ENCODE peak calls at places on chromosomes 13 and 19, in ten cellular contexts. Q is GM23338, X is uterus, J is neural progenitor cell, R is SK-N-SH, A is lower lobe of right lung, B is GM06990, N is AG10803, W is IMR-90, U is tibial artery. K is an unnamed sample.

GRCh38 chr13:99051768-99052455 is 74.0 kb upstream of the DOCK9 start:
- DNase-seq in Q (no peak), X (no peak), J (no peak), R (no peak), A (no peak), B (no peak), N (no peak), W (no peak), U (no peak), K (no peak)

GRCh38 chr19:17311455-17312248 is 2.3 kb downstream of the DDA1 start:
- DNase-seq in Q (no peak), X (no peak), J (no peak), R (no peak), A (no peak), B (no peak), N (peak), W (peak), U (no peak), K (no peak)

GRCh38 chr13:36880961-36881360 is 39.1 kb downstream of the SMAD9 start:
- DNase-seq in Q (no peak), X (no peak), J (no peak), R (no peak), A (no peak), B (no peak), N (peak), W (peak), U (no peak), K (no peak)

GRCh38 chr19:7944177-7944761 is 803 bp upstream of the TIMM44 start:
- DNase-seq in Q (peak), X (peak), J (peak), R (peak), A (peak), B (no peak), N (peak), W (peak), U (peak), K (peak)

GRCh38 chr19:1163283-1163933 is 10.7 kb downstream of the SBNO2 start:
- DNase-seq in Q (no peak), X (no peak), J (no peak), R (no peak), A (peak), B (no peak), N (no peak), W (no peak), U (no peak), K (no peak)

GRCh38 chr13:109545964-109546363 is 240.4 kb downstream of the IRS2 start:
- DNase-seq in Q (peak), X (no peak), J (peak), R (no peak), A (no peak), B (no peak), N (no peak), W (no peak), U (no peak), K (no peak)

GRCh38 chr13:99265162-99265822 is 7.1 kb upstream of the GPR18 start:
- DNase-seq in Q (no peak), X (no peak), J (no peak), R (no peak), A (no peak), B (no peak), N (no peak), W (no peak), U (no peak), K (no peak)

GRCh38 chr19:46660008-46660517 is 919 bp downstream of the DACT3 start:
- DNase-seq in Q (peak), X (peak), J (peak), R (peak), A (no peak), B (no peak), N (no peak), W (no peak), U (peak), K (no peak)

GRCh38 chr13:109816979-109817275 is 30.5 kb upstream of the IRS2 start:
- DNase-seq in Q (no peak), X (no peak), J (no peak), R (no peak), A (no peak), B (no peak), N (peak), W (peak), U (no peak), K (no peak)

GRCh38 chr13:89571676-89572075 is 1775.8 kb upstream of the MIR17HG start:
- DNase-seq in Q (peak), X (no peak), J (no peak), R (no peak), A (no peak), B (no peak), N (no peak), W (no peak), U (no peak), K (no peak)

GRCh38 chr13:112131740-112132113 is 64.8 kb downstream of the SOX1 start:
- DNase-seq in Q (no peak), X (no peak), J (no peak), R (no peak), A (peak), B (no peak), N (no peak), W (no peak), U (no peak), K (no peak)

GRCh38 chr19:43300206-43300605 is 30.9 kb upstream of the PSG9 start:
- DNase-seq in Q (no peak), X (no peak), J (no peak), R (no peak), A (no peak), B (no peak), N (no peak), W (no peak), U (no peak), K (no peak)

GRCh38 chr13:44232729-44233128 is 140.9 kb upstream of the SERP2 start:
- DNase-seq in Q (no peak), X (no peak), J (no peak), R (no peak), A (no peak), B (no peak), N (no peak), W (no peak), U (no peak), K (no peak)

GRCh38 chr13:25912961-25913360 is 138.9 kb downstream of the SHISA2 start:
- DNase-seq in Q (no peak), X (no peak), J (no peak), R (no peak), A (no peak), B (no peak), N (no peak), W (no peak), U (no peak), K (no peak)

DNA sequence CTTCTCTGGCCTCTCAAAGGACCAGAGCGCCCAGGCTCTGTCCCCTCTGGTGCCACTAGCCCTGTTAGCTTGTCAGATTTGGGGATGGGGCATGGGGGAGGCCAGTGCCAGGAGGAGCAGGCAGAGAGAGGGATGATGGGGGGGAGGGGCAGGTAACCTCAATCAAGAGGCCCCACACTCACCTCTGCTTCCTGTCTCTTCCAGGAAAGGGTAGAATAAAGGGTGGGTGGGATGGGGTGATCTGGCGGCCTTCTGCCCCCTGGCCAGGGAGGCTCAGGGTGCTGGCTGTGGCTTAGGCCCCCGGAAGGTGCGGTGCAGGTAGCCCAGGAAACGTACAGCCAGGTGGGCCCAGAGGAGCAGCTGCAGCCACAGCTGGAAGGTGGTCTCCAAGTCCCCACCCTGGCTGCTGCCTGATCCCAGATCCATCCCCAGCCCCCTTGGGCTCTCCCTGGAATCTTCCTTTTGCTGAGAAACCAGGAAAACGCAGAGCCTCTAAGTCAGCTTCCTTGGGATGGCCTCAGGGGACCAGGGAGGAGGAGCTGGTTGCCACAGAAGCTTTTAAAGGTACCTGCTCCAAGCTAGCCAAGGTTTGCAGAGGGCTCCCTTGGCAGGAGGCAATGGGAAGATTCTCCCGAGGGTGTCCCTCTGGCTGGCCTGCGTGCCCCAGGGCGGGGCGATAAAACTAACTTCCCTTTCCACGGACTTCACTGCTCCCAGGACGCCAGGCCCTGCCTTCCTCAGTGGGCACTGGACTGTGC is 5.3 kb downstream of the PRKACA start:
- DNase-seq in Q (peak), X (no peak), J (no peak), R (no peak), A (no peak), B (no peak), N (no peak), W (no peak), U (no peak), K (no peak)
- H3K4me3 ChIP-seq in Q (peak), X (peak), J (no peak), R (no peak), A (peak), B (no peak), N (peak), W (no peak), U (peak), K (no peak)

GRCh38 chr19:5567360-5567970 is at the start of gene TINCR:
- DNase-seq in Q (peak), X (no peak), J (peak), R (peak), A (no peak), B (no peak), N (no peak), W (no peak), U (no peak), K (no peak)
- TF ChIP-seq CTCF in Q (no peak), X (no peak), J (peak), R (no peak), A (no peak), B (no peak), N (no peak), W (peak), U (no peak), K (no peak)

GRCh38 chr13:97113231-97114001 is 108.7 kb upstream of the MBNL2 start:
- DNase-seq in Q (peak), X (peak), J (no peak), R (no peak), A (no peak), B (no peak), N (peak), W (no peak), U (no peak), K (no peak)

GRCh38 chr13:97116754-97117153 is 105.4 kb upstream of the MBNL2 start:
- DNase-seq in Q (peak), X (no peak), J (no peak), R (no peak), A (no peak), B (no peak), N (peak), W (peak), U (no peak), K (no peak)

GRCh38 chr13:97117388-97117910 is 104.7 kb upstream of the MBNL2 start:
- DNase-seq in Q (no peak), X (no peak), J (no peak), R (no peak), A (no peak), B (no peak), N (no peak), W (no peak), U (no peak), K (no peak)

GRCh38 chr13:97112451-97113152 is 109.5 kb upstream of the MBNL2 start:
- DNase-seq in Q (no peak), X (no peak), J (no peak), R (no peak), A (no peak), B (no peak), N (no peak), W (peak), U (no peak), K (no peak)

GRCh38 chr13:97114696-97115095 is 107.4 kb upstream of the MBNL2 start:
- DNase-seq in Q (no peak), X (no peak), J (peak), R (no peak), A (no peak), B (no peak), N (no peak), W (no peak), U (no peak), K (no peak)
- H3K4me3 ChIP-seq in Q (no peak), X (no peak), J (no peak), R (no peak), A (no peak), B (no peak), N (no peak), W (no peak), U (no peak), K (no peak)

DNA sequence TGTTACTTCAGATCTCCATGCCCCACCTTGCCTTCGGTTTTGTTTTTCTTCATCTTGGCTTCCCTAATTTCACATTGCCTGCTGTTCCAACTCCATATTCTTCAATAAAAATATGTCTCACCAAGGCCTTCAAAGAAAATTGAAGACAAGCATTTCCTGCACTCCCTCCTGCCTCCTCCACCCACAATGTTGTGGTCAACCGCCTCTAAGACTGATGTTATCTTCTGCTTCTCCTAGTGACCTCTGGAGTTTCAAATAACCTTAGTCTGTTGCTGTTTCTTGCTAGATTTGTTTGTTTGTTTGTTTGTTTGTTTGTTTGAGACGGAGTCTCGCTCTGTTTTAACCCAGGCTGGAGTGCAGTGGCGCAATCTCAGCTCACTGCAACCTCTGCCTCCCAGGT is 14.6 kb downstream of the PLD3 start:
- DNase-seq in Q (no peak), X (no peak), J (no peak), R (no peak), A (no peak), B (no peak), N (no peak), W (no peak), U (no peak), K (no peak)
- TF ChIP-seq CTCF in Q (no peak), X (no peak), J (no peak), R (no peak), A (no peak), B (no peak), N (no peak), W (no peak), U (no peak), K (no peak)

DNA sequence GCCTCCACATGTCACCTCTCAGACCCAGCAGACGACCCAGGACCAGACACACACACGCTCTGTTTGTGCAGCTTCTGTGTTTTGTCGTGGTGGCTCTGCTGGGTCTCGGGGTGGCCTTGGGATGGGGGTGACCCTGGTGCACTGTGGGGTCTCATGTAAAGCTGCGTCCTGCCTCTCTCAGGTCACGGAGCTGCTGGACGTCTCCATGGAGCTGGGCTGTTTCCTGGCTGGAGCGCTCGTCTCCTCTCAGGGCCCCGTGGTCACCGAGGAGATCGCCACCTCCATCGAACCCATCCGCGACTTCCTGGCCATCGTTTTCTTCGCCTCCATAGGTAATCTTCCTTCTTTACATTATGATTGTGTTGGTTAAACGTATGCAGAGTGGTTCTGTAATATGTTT is 45.4 kb upstream of the TFDP1 start:
- DNase-seq in Q (no peak), X (no peak), J (no peak), R (no peak), A (peak), B (no peak), N (no peak), W (no peak), U (peak), K (no peak)
- H3K4me3 ChIP-seq in Q (no peak), X (no peak), J (no peak), R (no peak), A (no peak), B (no peak), N (no peak), W (no peak), U (no peak), K (no peak)

GRCh38 chr19:6481541-6482342 is at the start of gene DENND1C:
- DNase-seq in Q (peak), X (no peak), J (peak), R (peak), A (peak), B (peak), N (no peak), W (no peak), U (no peak), K (no peak)
- TF ChIP-seq CTCF in Q (peak), X (no peak), J (peak), R (peak), A (peak), B (peak), N (peak), W (peak), U (no peak), K (peak)

GRCh38 chr13:76992548-76993001 is 694 bp downstream of the CLN5 start:
- DNase-seq in Q (peak), X (peak), J (peak), R (peak), A (no peak), B (peak), N (peak), W (peak), U (no peak), K (no peak)

GRCh38 chr13:76991796-76992547 is at the start of gene CLN5:
- DNase-seq in Q (peak), X (peak), J (peak), R (peak), A (peak), B (peak), N (peak), W (peak), U (peak), K (peak)

GRCh38 chr13:76993473-76993872 is 1.6 kb downstream of the CLN5 start:
- DNase-seq in Q (no peak), X (no peak), J (no peak), R (no peak), A (no peak), B (no peak), N (no peak), W (no peak), U (no peak), K (no peak)

GRCh38 chr13:76994281-76994680 is 2.4 kb downstream of the CLN5 start:
- DNase-seq in Q (no peak), X (no peak), J (no peak), R (no peak), A (no peak), B (no peak), N (no peak), W (no peak), U (no peak), K (no peak)

DNA sequence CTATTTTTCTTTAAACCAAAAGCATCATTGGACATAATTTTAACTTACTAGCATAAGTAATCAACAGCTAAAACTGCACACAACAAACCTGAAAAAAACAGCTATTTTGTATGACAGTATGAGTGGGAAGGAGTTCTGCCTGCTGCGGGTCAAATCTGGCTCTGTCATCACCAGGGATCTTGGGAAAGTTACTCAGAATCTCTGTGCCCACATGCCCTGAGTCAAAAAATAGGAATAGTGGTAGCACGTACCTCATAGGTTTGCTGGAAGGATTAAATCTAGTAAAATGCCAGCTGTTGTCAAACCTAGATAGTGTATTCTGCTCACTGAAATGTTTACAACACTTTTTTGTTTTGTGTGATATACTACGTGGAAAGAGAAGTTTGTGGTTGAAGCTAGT is 1.1 kb downstream of the CLN5 start:
- DNase-seq in Q (no peak), X (no peak), J (no peak), R (no peak), A (no peak), B (no peak), N (peak), W (peak), U (no peak), K (no peak)
- H3K4me3 ChIP-seq in Q (peak), X (peak), J (peak), R (peak), A (peak), B (peak), N (peak), W (peak), U (peak), K (peak)

GRCh38 chr13:106651442-106651841 is 83.5 kb upstream of the ARGLU1 start:
- DNase-seq in Q (no peak), X (no peak), J (no peak), R (no peak), A (no peak), B (no peak), N (no peak), W (no peak), U (no peak), K (no peak)

GRCh38 chr13:106657104-106657503 is 89.2 kb upstream of the ARGLU1 start:
- DNase-seq in Q (no peak), X (no peak), J (no peak), R (peak), A (no peak), B (no peak), N (no peak), W (no peak), U (no peak), K (no peak)

GRCh38 chr13:106661236-106661635 is 93.3 kb upstream of the ARGLU1 start:
- DNase-seq in Q (no peak), X (no peak), J (peak), R (no peak), A (no peak), B (no peak), N (no peak), W (no peak), U (no peak), K (no peak)

GRCh38 chr13:106650690-106651205 is 82.8 kb upstream of the ARGLU1 start:
- DNase-seq in Q (no peak), X (no peak), J (no peak), R (no peak), A (no peak), B (no peak), N (no peak), W (no peak), U (no peak), K (no peak)

GRCh38 chr13:106656214-106656613 is 88.3 kb upstream of the ARGLU1 start:
- DNase-seq in Q (no peak), X (no peak), J (no peak), R (no peak), A (no peak), B (no peak), N (no peak), W (no peak), U (no peak), K (no peak)
- TF ChIP-seq CTCF in Q (no peak), X (no peak), J (no peak), R (no peak), A (no peak), B (no peak), N (no peak), W (no peak), U (no peak), K (no peak)

GRCh38 chr19:33063356-33064116 is 1.2 kb downstream of the RHPN2 start:
- DNase-seq in Q (peak), X (peak), J (peak), R (peak), A (peak), B (peak), N (peak), W (peak), U (no peak), K (no peak)
- H3K4me3 ChIP-seq in Q (peak), X (peak), J (peak), R (peak), A (peak), B (peak), N (peak), W (peak), U (peak), K (peak)

K was measured in AG04450.